ENCODE peak calls at places on chromosomes 16 and 17, in four cellular contexts. D, R, E and O are unnamed samples. For H3K4me1, the result is how much of the 10 kb centered on the place peaks cover.

GRCh38 chr17:77365584-77366186 is 224.9 kb downstream of the SEC14L1 start:
- DNase-seq in E (peak), D (peak), R (peak), O (no peak)

GRCh38 chr17:73148540-73149334 is 16.1 kb upstream of the SSTR2 start:
- DNase-seq in D (no peak), E (no peak), R (no peak), O (no peak)

GRCh38 chr17:56424543-56425044 is 168.9 kb upstream of the NOG start:
- DNase-seq in E (no peak), D (no peak), R (no peak), O (no peak)

GRCh38 chr17:43437756-43438155 is 39.0 kb downstream of the ARL4D start:
- DNase-seq in D (no peak), R (no peak), E (no peak), O (no peak)

GRCh38 chr16:24114876-24115275 is 141.3 kb upstream of the CACNG3 start:
- DNase-seq in E (no peak), R (no peak), D (no peak), O (no peak)

GRCh38 chr16:14669776-14670175 is 24.3 kb downstream of the PLA2G10 start:
- DNase-seq in E (no peak), R (no peak), D (no peak), O (peak)

GRCh38 chr17:80513892-80514291 is 30.7 kb upstream of the RPTOR start:
- DNase-seq in D (peak), E (no peak), R (no peak), O (no peak)

GRCh38 chr17:48322060-48322459 is 108.0 kb downstream of the SKAP1 start:
- DNase-seq in E (no peak), D (peak), R (peak), O (no peak)

GRCh38 chr17:42072323-42073187 is 22.2 kb upstream of the C17orf113 start:
- DNase-seq in R (peak), D (no peak), E (no peak), O (no peak)

GRCh38 chr16:75235721-75236193 is 15.7 kb downstream of the BCAR1 start:
- DNase-seq in R (no peak), D (no peak), E (no peak), O (peak)

GRCh38 chr17:72970794-72971512 is 121.5 kb downstream of the SLC39A11 start:
- DNase-seq in R (no peak), D (peak), E (no peak), O (no peak)

GRCh38 chr16:2897110-2897509 is 14.1 kb downstream of the FLYWCH2 start:
- DNase-seq in D (peak), R (no peak), E (no peak), O (no peak)

GRCh38 chr17:40309031-40309937 is at the start of gene RARA:
- DNase-seq in E (no peak), R (peak), D (no peak), O (peak)

GRCh38 chr17:79845601-79845949 is 6.3 kb upstream of the CBX4 start:
- DNase-seq in E (no peak), D (no peak), R (peak), O (no peak)

GRCh38 chr17:12463102-12463501 is 202.6 kb upstream of the MYOCD start:
- DNase-seq in R (no peak), D (peak), E (no peak), O (no peak)

GRCh38 chr17:77843878-77844260 is 114.6 kb upstream of the TNRC6C start:
- DNase-seq in R (no peak), E (no peak), D (no peak), O (no peak)

GRCh38 chr17:10118788-10119130 is 79.6 kb downstream of the GAS7 start:
- DNase-seq in E (no peak), D (no peak), R (no peak), O (no peak)

GRCh38 chr17:28879886-28880571 is 17.5 kb downstream of the FLOT2 start:
- DNase-seq in D (no peak), E (no peak), R (no peak), O (no peak)

GRCh38 chr16:88350922-88351321 is 31.8 kb upstream of the ZNF469 start:
- DNase-seq in E (no peak), R (no peak), D (no peak), O (peak)

GRCh38 chr16:1979271-1980025 is 1.8 kb downstream of the NOXO1 start:
- DNase-seq in E (no peak), R (no peak), D (no peak), O (peak)

GRCh38 chr16:58177347-58177710 is 20.6 kb downstream of the CSNK2A2 start:
- DNase-seq in R (no peak), E (no peak), D (no peak), O (no peak)

GRCh38 chr17:28347261-28347891 is 10.0 kb downstream of the POLDIP2 start:
- DNase-seq in E (no peak), D (peak), R (no peak), O (no peak)

GRCh38 chr16:55502801-55503366 is 6.0 kb upstream of the LPCAT2 start:
- DNase-seq in R (no peak), D (peak), E (peak), O (peak)

GRCh38 chr16:57038151-57038550 is 48.8 kb downstream of the NLRC5 start:
- DNase-seq in E (no peak), R (no peak), D (peak), O (no peak)

GRCh38 chr17:50147841-50148225 is 2.6 kb downstream of the PPP1R9B start:
- DNase-seq in D (no peak), E (peak), R (no peak), O (no peak)

GRCh38 chr16:84109598-84110325 is 7.0 kb downstream of the MBTPS1 start:
- DNase-seq in R (no peak), E (no peak), D (peak), O (no peak)

GRCh38 chr16:64695684-64696083 is 426.2 kb downstream of the CDH11 start:
- DNase-seq in R (no peak), D (no peak), E (no peak), O (no peak)

GRCh38 chr16:19167710-19168172 is 299 bp upstream of the SYT17 start:
- DNase-seq in E (peak), R (peak), D (peak), O (peak)

GRCh38 chr16:62853887-62854286 is 817.6 kb upstream of the CDH8 start:
- DNase-seq in D (no peak), E (no peak), R (no peak), O (no peak)

GRCh38 chr17:36721560-36722120 is 120.3 kb downstream of the MRM1 start:
- DNase-seq in R (no peak), E (no peak), D (peak), O (no peak)

GRCh38 chr16:88023786-88024185 is 72.6 kb downstream of the BANP start:
- DNase-seq in E (no peak), D (no peak), R (no peak), O (no peak)

GRCh38 chr17:74566132-74566753 is 1.1 kb downstream of the CD300H start:
- DNase-seq in D (no peak), E (no peak), R (peak), O (no peak)

GRCh38 chr16:24685539-24686432 is 43.7 kb upstream of the TNRC6A start:
- DNase-seq in R (peak), D (peak), E (peak), O (no peak)

GRCh38 chr17:57247261-57247660 is 9.1 kb upstream of the MSI2 start:
- DNase-seq in R (no peak), D (no peak), E (no peak), O (no peak)

GRCh38 chr17:11668633-11669032 is 70.4 kb downstream of the DNAH9 start:
- DNase-seq in R (no peak), D (no peak), E (no peak), O (no peak)

GRCh38 chr16:83244057-83244456 is 563.7 kb upstream of the HSBP1 start:
- DNase-seq in D (no peak), E (no peak), R (no peak), O (no peak)

GRCh38 chr17:60941028-60941427 is 263.4 kb downstream of the BCAS3 start:
- DNase-seq in R (no peak), E (peak), D (peak), O (no peak)

GRCh38 chr16:80300876-80301275 is 239.9 kb upstream of the DYNLRB2 start:
- DNase-seq in E (no peak), D (peak), R (no peak), O (no peak)

GRCh38 chr16:80300456-80300855 is 240.3 kb upstream of the DYNLRB2 start:
- DNase-seq in E (no peak), R (no peak), D (no peak), O (no peak)

GRCh38 chr16:80298676-80299075 is 242.1 kb upstream of the DYNLRB2 start:
- DNase-seq in R (no peak), E (no peak), D (no peak), O (no peak)

GRCh38 chr16:80296034-80296433 is 244.8 kb upstream of the DYNLRB2 start:
- DNase-seq in D (no peak), R (no peak), E (no peak), O (no peak)

GRCh38 chr16:80299416-80299815 is 241.4 kb upstream of the DYNLRB2 start:
- DNase-seq in D (no peak), E (no peak), R (no peak), O (no peak)
- H3K4me1 ChIP-seq in D (under half), E (under half), R (under half), O (under half)

GRCh38 chr16:67441907-67442306 is 11.0 kb downstream of the HSD11B2 start:
- DNase-seq in R (no peak), E (no peak), D (peak), O (no peak)

GRCh38 chr16:67444259-67445125 is 13.6 kb downstream of the HSD11B2 start:
- DNase-seq in R (no peak), D (no peak), E (no peak), O (no peak)

GRCh38 chr16:67445126-67445426 is 14.2 kb downstream of the HSD11B2 start:
- DNase-seq in D (no peak), R (no peak), E (no peak), O (no peak)

GRCh38 chr16:67442581-67443255 is 11.8 kb downstream of the HSD11B2 start:
- DNase-seq in E (no peak), R (no peak), D (no peak), O (no peak)

GRCh38 chr16:67443299-67443698 is 12.4 kb downstream of the HSD11B2 start:
- DNase-seq in E (peak), R (no peak), D (no peak), O (no peak)
- H3K4me1 ChIP-seq in E (under half), R (under half), D (under half), O (half or more)

GRCh38 chr17:38898812-38899348 is 26.5 kb upstream of the LASP1NB start:
- DNase-seq in D (no peak), E (peak), R (no peak), O (peak)
- H3K4me1 ChIP-seq in D (under half), E (half or more), R (half or more), O (half or more)

DNA sequence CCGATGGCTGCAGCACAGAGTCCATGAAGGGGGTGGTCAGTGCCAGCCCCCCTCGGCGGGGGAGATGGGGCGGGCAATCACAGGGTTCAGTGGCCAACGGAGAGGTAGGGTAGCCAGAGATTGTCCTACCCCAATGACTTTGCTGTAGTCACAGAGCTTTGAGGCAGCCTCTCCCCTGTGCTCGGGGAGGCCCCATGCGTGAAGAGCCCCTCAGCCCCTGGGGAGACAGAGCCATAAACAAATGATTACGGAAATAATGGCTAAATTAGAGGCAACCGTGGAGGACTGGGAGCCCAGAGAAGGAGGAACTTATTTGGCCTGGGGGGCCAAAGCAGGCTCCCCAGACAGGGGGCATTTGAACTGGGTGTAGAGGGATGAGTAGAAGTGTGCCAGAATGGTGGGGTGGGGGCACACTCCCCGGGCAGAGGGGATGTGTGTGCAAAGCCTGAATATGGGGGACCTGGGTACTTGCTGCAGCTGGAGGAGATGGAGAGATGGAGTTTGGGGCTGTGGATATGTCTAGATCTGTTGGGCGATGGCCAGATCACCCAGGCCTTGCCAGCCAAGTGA is 164.8 kb downstream of the CMIP start:
- DNase-seq in D (no peak), R (no peak), E (no peak), O (no peak)
- H3K4me1 ChIP-seq in D (under half), R (half or more), E (under half), O (half or more)

GRCh38 chr16:73064227-73064995 is 16.5 kb upstream of the ZFHX3 start:
- DNase-seq in E (no peak), D (peak), R (no peak), O (no peak)
- H3K4me1 ChIP-seq in E (under half), D (under half), R (half or more), O (half or more)